ENCODE peak calls at places on chromosomes 3 and 15, in six cellular contexts. J is endodermal cell, M is AG09309, F is IMR-90, S is neural progenitor cell, C is dorsolateral prefrontal cortex. E is an unnamed sample.

GRCh38 chr3:18712713-18713575 is 287.8 kb upstream of the SATB1 start:
- DNase-seq in J (no peak), S (no peak), C (no peak), F (no peak), M (no peak), E (no peak)

GRCh38 chr3:190596341-190597285 is 82.7 kb downstream of the IL1RAP start:
- DNase-seq in J (no peak), M (no peak), S (peak), F (no peak), C (no peak), E (no peak)

GRCh38 chr3:159273608-159274007 is 471.8 kb downstream of the MFSD1 start:
- DNase-seq in S (peak), F (peak), M (no peak), J (peak), C (no peak), E (no peak)

GRCh38 chr15:41545218-41545617 is 1.2 kb upstream of the RPAP1 start:
- DNase-seq in J (no peak), F (no peak), C (no peak), M (no peak), S (no peak), E (no peak)

GRCh38 chr3:16452265-16452664 is 61.2 kb downstream of the RFTN1 start:
- DNase-seq in M (no peak), J (no peak), S (no peak), F (peak), C (no peak), E (no peak)

GRCh38 chr15:45402955-45403892 is 24.9 kb upstream of the GATM start:
- DNase-seq in C (peak), F (peak), S (peak), M (no peak), J (peak), E (peak)

GRCh38 chr15:68618339-68619302 is 39.8 kb downstream of the CORO2B start:
- DNase-seq in M (no peak), S (no peak), C (no peak), J (no peak), F (peak), E (no peak)

GRCh38 chr3:27201435-27201966 is 167.7 kb downstream of the NEK10 start:
- DNase-seq in S (no peak), C (no peak), M (no peak), J (no peak), F (no peak), E (no peak)

GRCh38 chr3:15312550-15312949 is 19.8 kb downstream of the SH3BP5 start:
- DNase-seq in S (no peak), C (no peak), J (no peak), M (no peak), F (no peak), E (no peak)

GRCh38 chr3:33403756-33404155 is 36.4 kb downstream of the UBP1 start:
- DNase-seq in C (no peak), J (no peak), M (no peak), F (peak), S (no peak), E (no peak)

GRCh38 chr15:29344474-29344873 is 74.9 kb upstream of the NSMCE3 start:
- DNase-seq in F (no peak), M (no peak), C (no peak), J (no peak), S (no peak), E (no peak)

GRCh38 chr15:29343229-29343628 is 73.6 kb upstream of the NSMCE3 start:
- DNase-seq in S (peak), J (peak), M (no peak), C (no peak), F (no peak), E (no peak)

GRCh38 chr15:29346998-29347397 is 77.4 kb upstream of the NSMCE3 start:
- DNase-seq in J (no peak), S (no peak), M (no peak), C (no peak), F (no peak), E (no peak)

GRCh38 chr15:29348308-29348914 is 78.8 kb upstream of the NSMCE3 start:
- DNase-seq in S (peak), J (peak), C (peak), F (no peak), M (no peak), E (no peak)

DNA sequence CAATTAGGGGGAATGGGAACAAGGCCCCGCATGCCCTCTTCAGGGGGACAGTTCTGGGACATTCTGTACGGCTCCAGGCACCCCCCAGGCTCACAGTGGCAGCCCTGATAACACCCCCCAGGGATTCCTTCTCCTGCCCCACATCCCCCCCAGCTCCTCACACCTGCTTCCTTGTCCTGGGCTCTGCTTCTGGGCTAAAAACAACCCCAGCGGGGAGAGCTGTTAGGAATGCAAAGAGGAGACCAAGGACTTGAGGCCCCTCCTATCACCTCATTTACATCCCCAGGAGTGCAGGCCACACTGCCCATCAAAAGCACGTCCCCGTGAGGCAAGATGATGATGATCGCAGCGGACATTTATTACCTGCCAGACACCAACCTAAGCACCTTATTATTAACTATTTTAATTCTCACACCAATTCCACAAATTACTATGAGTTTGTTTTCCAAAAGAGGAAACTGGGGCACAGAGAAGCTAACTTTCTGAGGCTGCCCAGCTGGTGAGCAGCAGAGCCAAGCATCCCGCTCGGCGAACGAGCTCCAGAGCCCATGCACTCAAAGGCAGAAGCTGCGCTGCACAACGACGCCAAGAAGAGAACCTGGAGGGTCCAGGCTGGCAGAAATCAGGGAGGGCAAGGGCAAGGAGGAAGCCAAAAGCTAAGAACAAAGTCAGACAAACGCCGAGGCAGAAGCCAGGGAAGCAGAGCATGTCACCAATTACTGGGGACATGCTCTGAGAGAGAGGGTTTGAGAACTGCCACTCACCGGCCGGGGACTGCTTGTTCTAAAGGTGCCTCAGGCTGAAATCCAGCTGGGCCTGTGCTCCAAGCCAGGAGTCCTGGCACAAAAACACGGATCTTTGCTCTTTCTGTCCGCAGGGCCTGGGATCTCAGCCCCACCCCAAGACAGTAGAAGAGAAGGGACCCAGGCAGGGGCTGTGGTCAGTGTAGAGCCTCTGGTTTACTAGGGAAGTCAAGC is 76.2 kb upstream of the NSMCE3 start:
- DNase-seq in F (no peak), J (peak), C (no peak), S (peak), M (no peak), E (no peak)
- H3K4me3 ChIP-seq in F (no peak), J (no peak), C (no peak), S (peak), M (no peak), E (no peak)

DNA sequence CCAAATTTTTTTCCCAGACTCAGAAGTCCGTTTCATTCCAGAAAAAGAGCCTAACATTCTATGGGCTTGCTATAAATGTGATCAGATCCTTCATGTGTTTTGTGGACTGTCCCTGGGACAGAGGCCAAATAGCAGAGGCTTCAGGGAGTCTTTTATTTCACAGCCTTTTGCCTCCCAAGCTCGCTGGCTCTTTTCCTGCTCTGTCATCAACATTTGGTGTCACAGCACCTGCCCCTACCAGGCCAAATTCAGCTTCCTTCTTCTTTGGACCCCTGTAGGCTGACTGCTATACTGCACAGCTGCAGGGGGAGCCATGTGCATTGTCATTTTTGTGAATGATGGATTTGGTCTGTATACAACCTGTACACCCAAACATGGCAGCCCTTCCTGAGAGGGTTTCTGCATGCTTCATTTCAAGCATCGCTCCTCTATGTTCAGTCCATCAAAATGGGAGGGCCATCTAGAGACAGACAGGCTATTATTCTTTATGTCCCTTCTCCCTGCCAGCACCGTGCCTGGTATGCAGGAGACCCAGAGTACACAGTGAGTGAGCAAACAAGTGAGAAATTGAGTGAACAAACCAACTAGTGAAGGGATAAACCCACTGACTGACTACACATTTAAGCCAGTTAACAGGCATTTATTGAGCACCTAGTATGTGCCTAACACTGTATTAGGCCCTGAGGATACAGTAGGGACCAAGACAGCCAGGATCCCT is 17.9 kb upstream of the RPP14 start:
- DNase-seq in J (peak), S (no peak), M (no peak), C (no peak), F (no peak), E (no peak)
- TF ChIP-seq CTCF in J (peak), S (no peak), M (no peak), C (no peak), F (no peak), E (no peak)

GRCh38 chr3:105835606-105836005 is 33.2 kb downstream of the CBLB start:
- DNase-seq in C (no peak), M (no peak), F (no peak), J (no peak), S (no peak), E (no peak)

GRCh38 chr3:105837143-105837740 is 31.6 kb downstream of the CBLB start:
- DNase-seq in F (no peak), M (no peak), C (no peak), S (no peak), J (no peak), E (no peak)

GRCh38 chr3:105834768-105835167 is 34.0 kb downstream of the CBLB start:
- DNase-seq in S (no peak), J (no peak), F (no peak), M (no peak), C (no peak), E (no peak)

GRCh38 chr3:105837947-105838346 is 30.9 kb downstream of the CBLB start:
- DNase-seq in M (no peak), S (no peak), C (no peak), J (no peak), F (no peak), E (no peak)

GRCh38 chr3:105836533-105836932 is 32.3 kb downstream of the CBLB start:
- DNase-seq in F (peak), C (no peak), S (no peak), J (no peak), M (peak), E (no peak)
- H3K4me3 ChIP-seq in F (no peak), C (no peak), S (no peak), J (no peak), M (no peak), E (no peak)

DNA sequence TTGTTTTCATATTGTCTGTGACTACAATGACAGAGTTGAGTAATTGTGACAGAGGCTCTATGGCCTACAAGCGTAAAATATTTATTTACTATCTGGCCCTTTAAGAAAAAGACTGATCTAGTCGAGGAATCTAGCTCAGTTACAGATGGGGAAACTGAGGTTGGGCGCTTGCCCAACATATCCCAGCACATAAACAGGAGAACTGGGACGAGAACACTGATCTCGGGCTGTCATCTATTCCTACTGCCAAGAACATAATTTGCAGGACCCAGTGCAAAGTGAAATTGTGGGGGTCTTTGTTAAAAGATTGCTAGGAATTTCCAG is 1.9 kb downstream of the FES start:
- DNase-seq in J (no peak), S (no peak), F (no peak), C (no peak), M (no peak), E (no peak)
- TF ChIP-seq CTCF in J (peak), S (no peak), F (no peak), C (no peak), M (no peak), E (no peak)

GRCh38 chr3:186540444-186541226 is 3.5 kb downstream of the CRYGS start:
- DNase-seq in J (peak), M (peak), S (peak), C (peak), F (peak), E (peak)
- H3K4me3 ChIP-seq in J (no peak), M (no peak), S (no peak), C (peak), F (no peak), E (no peak)

DNA sequence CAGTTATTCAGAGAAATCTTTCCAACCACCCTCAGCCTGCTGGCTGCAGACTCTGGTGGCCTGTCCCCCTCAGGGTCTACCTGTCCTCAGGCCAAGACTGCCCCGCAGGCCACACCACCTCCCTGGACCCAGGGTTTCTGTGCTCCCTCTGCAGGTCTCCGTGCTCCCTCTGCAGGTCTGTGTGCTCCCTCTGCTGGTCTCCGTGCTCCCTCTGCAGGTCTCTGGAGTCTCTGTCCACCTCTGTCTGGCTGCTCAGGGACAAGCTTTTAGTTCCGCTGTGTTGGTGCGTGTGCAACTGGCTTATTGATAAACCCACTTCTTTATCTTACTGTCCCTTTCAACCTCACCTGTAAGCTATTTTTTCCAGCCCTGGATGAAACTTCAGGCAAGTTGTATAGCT is 30.1 kb downstream of the BDH1 start:
- DNase-seq in M (no peak), S (peak), C (no peak), F (peak), J (peak), E (no peak)
- TF ChIP-seq CTCF in M (peak), S (peak), C (no peak), F (peak), J (peak), E (no peak)

DNA sequence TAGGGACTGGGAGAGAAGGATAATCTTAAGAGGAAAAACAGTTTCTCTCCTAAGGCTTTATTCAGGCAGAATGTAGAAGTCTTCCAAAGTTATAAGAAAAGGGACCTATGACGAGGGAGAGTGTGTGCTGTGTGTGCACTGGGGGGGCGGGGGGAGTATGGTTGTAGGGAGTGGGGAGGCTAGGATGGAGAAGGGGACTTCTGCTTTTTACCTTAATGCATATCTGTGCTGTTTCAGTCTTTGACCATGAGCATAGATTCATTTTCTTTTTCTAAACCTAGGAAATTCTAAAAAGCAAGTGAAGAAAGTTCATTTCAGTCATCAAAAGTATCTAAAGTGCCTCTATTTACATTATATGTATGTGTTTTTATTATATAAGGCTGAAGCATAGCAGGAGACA is 52.6 kb upstream of the RASA2 start:
- DNase-seq in M (no peak), J (no peak), S (no peak), C (no peak), F (no peak), E (no peak)
- H3K4me3 ChIP-seq in M (no peak), J (no peak), S (no peak), C (no peak), F (no peak), E (no peak)

GRCh38 chr3:14124615-14125192 is at the start of the genes CHCHD4 and TMEM43:
- DNase-seq in F (peak), C (peak), S (peak), M (peak), J (peak), E (peak)
- TF ChIP-seq CTCF in F (no peak), C (peak), S (no peak), M (no peak), J (no peak), E (no peak)

DNA sequence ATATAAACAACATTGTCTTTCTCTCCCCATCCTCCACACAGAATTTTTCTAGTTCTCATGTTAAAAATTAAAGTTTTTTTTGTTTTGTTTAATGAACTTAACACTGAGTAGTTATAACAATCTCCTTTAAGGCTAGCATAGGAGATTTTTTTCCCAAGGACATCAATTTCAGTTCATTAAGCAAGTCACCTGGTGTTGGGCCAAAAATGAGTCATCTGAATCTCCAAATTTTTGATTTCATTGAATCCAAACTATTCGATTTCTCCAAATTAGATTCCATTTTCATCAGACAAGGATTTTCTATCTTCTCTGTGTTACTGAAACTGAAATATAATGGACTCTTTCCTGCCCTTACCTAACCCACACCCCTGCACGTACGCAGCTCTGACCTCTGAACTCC is 631.4 kb upstream of the MDFIC2 start:
- DNase-seq in F (no peak), M (no peak), C (no peak), J (no peak), S (no peak), E (no peak)
- H3K4me3 ChIP-seq in F (no peak), M (no peak), C (no peak), J (no peak), S (no peak), E (no peak)